ENCODE peak calls at places on chromosome 1, in eight cellular contexts. U is CMK; K is DMS79 treated with DMSO at 0.1 percent for 48 hours; J is lower leg skin; T is BJ; X is T-helper 1 cell; Y is stimulated activated CD8-positive, alpha-beta memory T cell treated with anti-CD3 and anti-CD28 coated beads, Interleukin-12 subunit alpha, Interleukin-12 subunit beta, amount 100 ng/mL, for 4 hours; E is H54. S is an unnamed sample.
A peak's percentile ranks its signal among the peaks of the same experiment; 100 is the strongest.

GRCh38 chr1:55781944-55782482 is 566.8 kb upstream of the USP24 start:
- DNase-seq in U (no peak), K (peak; percentile 4), J (no peak), T (peak; percentile 60), X (no peak), Y (no peak), E (peak; percentile 42), S (peak; percentile 51)

GRCh38 chr1:152410599-152410998 is 3.5 kb downstream of the CRNN start:
- DNase-seq in U (no peak), K (no peak), J (no peak), T (no peak), X (no peak), Y (no peak), E (no peak), S (no peak)

GRCh38 chr1:99282536-99282935 is 18.2 kb downstream of the PLPPR4 start:
- DNase-seq in U (no peak), K (no peak), J (no peak), T (no peak), X (no peak), Y (no peak), E (no peak), S (no peak)

GRCh38 chr1:225866061-225866844 is 15.9 kb downstream of the TMEM63A start:
- DNase-seq in U (peak; percentile 68), K (no peak), J (no peak), T (no peak), X (no peak), Y (peak; percentile 59), E (peak; percentile 51), S (no peak)

GRCh38 chr1:200896571-200897187 is 2.0 kb downstream of the INAVA start:
- DNase-seq in U (no peak), K (no peak), J (no peak), T (no peak), X (no peak), Y (no peak), E (peak; percentile 54), S (no peak)

GRCh38 chr1:186454996-186455395 is 5.9 kb downstream of the PDC start:
- DNase-seq in U (no peak), K (no peak), J (no peak), T (no peak), X (no peak), Y (no peak), E (no peak), S (no peak)

GRCh38 chr1:152111515-152111968 is 3.7 kb downstream of the TCHH start:
- DNase-seq in U (no peak), K (peak; percentile 62), J (no peak), T (no peak), X (no peak), Y (no peak), E (no peak), S (no peak)

GRCh38 chr1:53346814-53347176 is 18.9 kb upstream of the LRP8 start:
- DNase-seq in U (no peak), K (no peak), J (peak; percentile 50), T (no peak), X (no peak), Y (no peak), E (no peak), S (no peak)

GRCh38 chr1:67830928-67831596 is 2.2 kb downstream of the GNG12 start:
- DNase-seq in U (no peak), K (no peak), J (no peak), T (no peak), X (no peak), Y (no peak), E (no peak), S (no peak)

GRCh38 chr1:170114916-170115315 is 30.8 kb upstream of the NTMT2 start:
- DNase-seq in U (no peak), K (no peak), J (no peak), T (no peak), X (no peak), Y (no peak), E (no peak), S (no peak)

GRCh38 chr1:1132042-1132927 is 16.4 kb upstream of the C1orf159 start:
- DNase-seq in U (no peak), K (no peak), J (no peak), T (no peak), X (no peak), Y (no peak), E (no peak), S (no peak)

GRCh38 chr1:152577168-152577567 is 3.1 kb downstream of the LCE3D start:
- DNase-seq in U (no peak), K (no peak), J (no peak), T (no peak), X (no peak), Y (no peak), E (no peak), S (no peak)

GRCh38 chr1:40389871-40390560 is 16.5 kb downstream of the SMAP2 start:
- DNase-seq in U (no peak), K (no peak), J (no peak), T (no peak), X (no peak), Y (no peak), E (no peak), S (no peak)

GRCh38 chr1:208154679-208155078 is 89.5 kb downstream of the PLXNA2 start:
- DNase-seq in U (no peak), K (no peak), J (no peak), T (no peak), X (no peak), Y (no peak), E (no peak), S (no peak)

GRCh38 chr1:227942021-227942715 is 5.6 kb downstream of the WNT9A start:
- DNase-seq in U (no peak), K (no peak), J (peak; percentile 77), T (no peak), X (no peak), Y (no peak), E (no peak), S (no peak)

GRCh38 chr1:78836736-78837135 is 169.8 kb downstream of the ADGRL4 start:
- DNase-seq in U (no peak), K (no peak), J (no peak), T (no peak), X (no peak), Y (no peak), E (no peak), S (no peak)

S was measured in T1000.